ENCODE peak calls at places on chromosomes 12 and 14, in six cellular contexts. W is GM12865; V is tibial artery; T is left lung; B is CD8-positive, alpha-beta memory T cell; Z is astrocyte of the spinal cord. N is an unnamed sample.
A peak's percentile ranks its signal among the peaks of the same experiment; 100 is the strongest.

GRCh38 chr12:47547077-47547476 is 158.8 kb downstream of the RPAP3 start:
- DNase-seq in W (no peak), V (no peak), T (no peak), B (no peak), Z (peak; percentile 54), N (no peak)

GRCh38 chr14:58238252-58239247 is 6.1 kb upstream of the PSMA3 start:
- DNase-seq in W (no peak), V (no peak), T (no peak), B (peak; percentile 16), Z (no peak), N (no peak)

GRCh38 chr14:28382460-28383220 is 383.9 kb upstream of the FOXG1 start:
- DNase-seq in W (no peak), V (no peak), T (no peak), B (no peak), Z (peak; percentile 93), N (no peak)

GRCh38 chr14:42884100-42884499 is 1277.4 kb downstream of the LRFN5 start:
- DNase-seq in W (no peak), V (no peak), T (no peak), B (no peak), Z (peak; percentile 85), N (no peak)

GRCh38 chr14:99733551-99734405 is 49.7 kb downstream of the CYP46A1 start:
- DNase-seq in W (no peak), V (peak; percentile 79), T (peak; percentile 62), B (no peak), Z (no peak), N (peak; percentile 66)

GRCh38 chr12:111638576-111638975 is 39.5 kb upstream of the ATXN2 start:
- DNase-seq in W (no peak), V (no peak), T (no peak), B (no peak), Z (peak; percentile 42), N (no peak)

GRCh38 chr14:91858536-91859275 is 8.6 kb downstream of the TC2N start:
- DNase-seq in W (peak; percentile 67), V (no peak), T (no peak), B (no peak), Z (peak; percentile 44), N (no peak)

GRCh38 chr14:93114068-93114710 is 1.5 kb downstream of the ITPK1 start:
- DNase-seq in W (peak; percentile 16), V (no peak), T (no peak), B (no peak), Z (no peak), N (no peak)

GRCh38 chr12:115452751-115453281 is 768.8 kb upstream of the TBX3 start:
- DNase-seq in W (no peak), V (no peak), T (no peak), B (no peak), Z (no peak), N (no peak)

GRCh38 chr12:115450710-115451109 is 766.7 kb upstream of the TBX3 start:
- DNase-seq in W (no peak), V (no peak), T (no peak), B (no peak), Z (no peak), N (no peak)

GRCh38 chr12:115450017-115450416 is 766.0 kb upstream of the TBX3 start:
- DNase-seq in W (no peak), V (no peak), T (no peak), B (no peak), Z (no peak), N (no peak)

GRCh38 chr12:115451151-115451784 is 767.3 kb upstream of the TBX3 start:
- DNase-seq in W (no peak), V (no peak), T (no peak), B (no peak), Z (no peak), N (no peak)

DNA sequence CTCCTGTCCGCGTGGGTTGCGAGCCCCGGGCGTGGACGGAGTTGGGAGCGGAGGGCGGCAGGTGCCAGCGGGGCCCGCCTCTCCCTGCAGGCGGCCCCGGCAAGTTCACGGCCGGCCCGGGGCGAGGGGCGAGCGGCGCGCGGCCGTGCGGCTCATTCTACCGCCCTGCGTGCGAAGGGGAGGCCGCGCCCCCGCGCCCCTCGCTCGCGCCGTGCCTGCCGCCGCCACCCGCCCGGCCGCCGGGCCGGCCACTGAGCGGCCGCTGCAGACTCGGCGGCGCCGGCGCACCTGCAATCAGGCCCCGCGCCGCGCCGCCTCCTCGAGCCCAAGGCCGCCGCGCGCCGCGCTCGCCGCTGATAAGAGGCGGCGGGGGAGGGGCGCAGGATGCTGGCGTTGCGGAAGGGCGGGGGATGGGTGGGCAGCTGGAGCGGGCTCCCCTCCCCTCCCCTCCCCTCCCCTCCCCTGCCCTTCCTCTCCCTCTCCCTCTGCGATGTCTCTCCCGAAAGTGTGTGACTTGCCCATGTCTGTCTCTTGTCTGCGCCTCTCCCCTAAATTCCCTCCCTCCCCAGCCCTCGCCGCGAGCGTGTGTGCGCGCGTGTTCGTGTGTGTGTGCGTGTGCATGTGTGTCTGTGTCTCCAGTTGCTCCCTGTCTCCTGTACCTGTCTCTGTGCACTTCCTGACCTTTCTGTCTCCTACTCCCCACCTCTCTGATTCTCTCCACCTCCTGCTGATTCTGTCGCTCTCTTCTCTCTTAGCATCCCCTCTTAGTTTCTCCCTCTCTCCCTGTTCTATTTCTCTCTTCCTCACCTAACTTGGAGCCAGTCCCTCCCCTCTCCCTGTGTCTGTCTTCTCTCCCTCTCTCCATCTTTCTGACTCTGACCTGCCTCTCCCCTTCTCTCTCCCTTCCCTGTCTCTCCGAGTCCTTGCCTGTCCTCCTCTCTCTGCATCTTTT is 768.1 kb upstream of the TBX3 start:
- DNase-seq in W (peak; percentile 62), V (no peak), T (no peak), B (no peak), Z (no peak), N (no peak)
- H3K4me3 ChIP-seq in W (peak overlapping the region; percentile 31), V (peak overlapping the region; percentile 45), T (no peak overlapping the region), B (no peak overlapping the region), Z (peak overlapping the region; percentile 28), N (peak overlapping the region; percentile 27)

GRCh38 chr12:117142094-117142493 is 42.9 kb upstream of the TESC start:
- DNase-seq in W (peak; percentile 73), V (no peak), T (no peak), B (no peak), Z (no peak), N (no peak)

GRCh38 chr12:117141097-117141898 is 42.1 kb upstream of the TESC start:
- DNase-seq in W (no peak), V (no peak), T (peak; percentile 68), B (no peak), Z (no peak), N (no peak)

GRCh38 chr12:117140397-117141096 is 41.3 kb upstream of the TESC start:
- DNase-seq in W (no peak), V (no peak), T (peak; percentile 58), B (no peak), Z (no peak), N (no peak)

GRCh38 chr12:117144599-117144998 is 45.4 kb upstream of the TESC start:
- DNase-seq in W (no peak), V (no peak), T (no peak), B (no peak), Z (no peak), N (no peak)

DNA sequence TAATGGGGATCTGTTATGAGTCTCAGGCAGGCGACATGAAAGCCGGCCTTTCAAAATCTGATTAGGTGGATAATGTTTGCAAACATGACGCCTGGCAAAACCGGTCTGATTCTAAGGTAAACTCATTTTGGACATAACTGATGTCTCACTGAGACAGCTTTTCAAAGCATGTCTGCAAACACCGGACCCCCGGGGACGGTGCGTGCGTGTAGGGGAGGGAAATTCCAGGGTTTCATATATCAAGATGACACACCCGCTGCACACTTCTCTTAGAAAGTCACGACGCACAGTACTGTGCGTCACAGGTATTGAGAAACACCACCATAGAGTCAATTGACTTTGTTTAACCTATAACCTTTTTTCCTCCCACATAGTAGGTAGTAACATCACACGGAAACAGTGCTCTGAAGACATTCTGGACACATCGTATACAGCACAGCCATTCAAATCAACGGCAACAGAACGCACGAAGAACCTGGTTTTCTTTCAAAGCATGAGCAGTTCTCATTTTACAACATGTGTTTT is 43.9 kb upstream of the TESC start:
- DNase-seq in W (peak; percentile 81), V (no peak), T (peak; percentile 51), B (no peak), Z (peak; percentile 63), N (peak; percentile 80)
- H3K4me3 ChIP-seq in W (no peak overlapping the region), V (no peak overlapping the region), T (no peak overlapping the region), B (no peak overlapping the region), Z (no peak overlapping the region), N (no peak overlapping the region)

DNA sequence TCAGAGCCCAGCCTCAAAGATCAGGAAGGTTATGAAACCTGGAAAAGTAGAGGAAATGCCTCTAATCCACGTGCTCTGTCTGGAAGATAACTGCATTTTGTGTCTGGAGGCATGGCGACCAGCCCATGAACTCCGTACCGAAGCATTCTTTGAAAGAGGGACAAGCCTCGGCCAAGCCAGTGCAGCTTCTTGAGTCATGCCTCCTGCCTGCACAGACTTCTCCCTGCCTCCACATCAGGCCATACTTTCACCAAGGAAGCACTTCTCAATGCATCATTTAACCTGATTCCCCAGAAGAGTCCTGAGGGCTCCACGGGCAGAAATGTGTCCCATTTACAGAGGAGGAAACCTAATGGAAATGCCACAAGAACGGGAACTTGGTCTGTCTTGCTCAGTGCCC is 3.4 kb downstream of the ACTN1 start:
- DNase-seq in W (no peak), V (peak; percentile 81), T (no peak), B (no peak), Z (peak; percentile 84), N (no peak)
- H3K4me3 ChIP-seq in W (no peak overlapping the region), V (peak overlapping the region; percentile 68), T (no peak overlapping the region), B (no peak overlapping the region), Z (peak overlapping the region; percentile 10), N (peak overlapping the region; percentile 1)

GRCh38 chr12:120249266-120249874 is 16.2 kb downstream of the PXN start:
- DNase-seq in W (peak; percentile 77), V (no peak), T (no peak), B (no peak), Z (no peak), N (no peak)

GRCh38 chr12:120242971-120243699 is 22.4 kb downstream of the PXN start:
- DNase-seq in W (no peak), V (no peak), T (no peak), B (no peak), Z (no peak), N (no peak)

GRCh38 chr12:120247621-120248030 is 17.9 kb downstream of the PXN start:
- DNase-seq in W (no peak), V (no peak), T (no peak), B (no peak), Z (peak; percentile 48), N (no peak)

GRCh38 chr12:120249875-120250795 is 15.4 kb downstream of the PXN start:
- DNase-seq in W (peak; percentile 71), V (peak; percentile 86), T (peak; percentile 41), B (peak; percentile 66), Z (no peak), N (no peak)

GRCh38 chr12:120247183-120247582 is 18.3 kb downstream of the PXN start:
- DNase-seq in W (no peak), V (no peak), T (no peak), B (no peak), Z (no peak), N (no peak)
- H3K4me3 ChIP-seq in W (no peak overlapping the region), V (no peak overlapping the region), T (no peak overlapping the region), B (no peak overlapping the region), Z (no peak overlapping the region), N (no peak overlapping the region)

GRCh38 chr12:108728820-108729611 is 2.3 kb downstream of the CORO1C start:
- DNase-seq in W (no peak), V (no peak), T (no peak), B (no peak), Z (peak; percentile 47), N (no peak)
- H3K4me3 ChIP-seq in W (peak overlapping the region; percentile 86), V (peak overlapping the region; percentile 87), T (peak overlapping the region; percentile 81), B (no peak overlapping the region), Z (peak overlapping the region; percentile 88), N (peak overlapping the region; percentile 87)

DNA sequence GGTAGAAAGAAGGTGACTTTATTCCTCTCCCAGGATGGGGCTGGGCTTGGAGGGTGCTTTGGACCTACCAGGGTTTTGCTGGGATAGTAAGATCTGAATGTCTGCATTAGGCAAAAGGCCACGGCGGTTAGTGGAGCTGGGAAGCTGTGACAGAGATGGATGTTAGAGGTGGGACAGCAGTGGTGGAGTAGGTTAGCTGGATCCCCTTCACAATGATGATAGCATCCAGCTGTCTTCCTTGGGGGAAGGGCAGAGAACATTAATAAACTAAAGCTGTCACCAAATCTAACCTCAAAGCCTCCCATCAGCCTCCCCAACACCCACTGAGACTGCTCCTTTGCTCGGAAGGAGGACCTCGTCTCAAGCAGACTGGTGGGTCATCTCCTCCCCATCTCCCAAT is 104.8 kb downstream of the GPATCH2L start:
- DNase-seq in W (no peak), V (no peak), T (no peak), B (no peak), Z (no peak), N (no peak)
- H3K4me3 ChIP-seq in W (no peak overlapping the region), V (no peak overlapping the region), T (no peak overlapping the region), B (no peak overlapping the region), Z (no peak overlapping the region), N (no peak overlapping the region)

N was measured in RWPE2.